ENCODE peak calls at places on chromosomes 3 and 15, in five cellular contexts. M is epithelial cell of proximal tubule, U is nephron progenitor cell, Y is keratinocyte, I is posterior cingulate gyrus. A is an unnamed sample.

GRCh38 chr3:38334656-38335055 is 11.9 kb upstream of the XYLB start:
- DNase-seq in M (no peak), U (no peak), Y (no peak), I (no peak), A (no peak)

GRCh38 chr15:66565731-66566130 is at the start of gene LCTL:
- DNase-seq in M (no peak), U (peak; percentile 47), Y (no peak), I (peak; percentile 22), A (no peak)

GRCh38 chr3:115901008-115901407 is 277.7 kb downstream of the GAP43 start:
- DNase-seq in M (no peak), U (no peak), Y (no peak), I (no peak), A (no peak)

GRCh38 chr15:29268706-29269484 is 727 bp downstream of the NSMCE3 start:
- DNase-seq in M (no peak), U (no peak), Y (no peak), I (peak; percentile 21), A (no peak)

GRCh38 chr3:34998905-34999304 is 640.4 kb upstream of the ARPP21 start:
- DNase-seq in M (no peak), U (no peak), Y (no peak), I (no peak), A (no peak)

GRCh38 chr3:122406198-122406597 is 9.7 kb downstream of the WDR5B start:
- DNase-seq in M (no peak), U (no peak), Y (no peak), I (no peak), A (no peak)

GRCh38 chr15:24878153-24878552 is 76.6 kb upstream of the SNRPN start:
- DNase-seq in M (no peak), U (no peak), Y (no peak), I (peak; percentile 51), A (peak; percentile 1)

GRCh38 chr3:194386610-194387009 is 12.5 kb downstream of the GP5 start:
- DNase-seq in M (no peak), U (no peak), Y (no peak), I (no peak), A (no peak)

GRCh38 chr15:45641374-45641778 is 6.5 kb downstream of the SQOR start:
- DNase-seq in M (peak; percentile 98), U (no peak), Y (no peak), I (no peak), A (peak; percentile 83)

GRCh38 chr3:67685499-67685898 is 31.1 kb upstream of the SUCLG2 start:
- DNase-seq in M (no peak), U (no peak), Y (no peak), I (no peak), A (no peak)

GRCh38 chr3:83317605-83318004 is 1556.2 kb upstream of the GBE1 start:
- DNase-seq in M (no peak), U (no peak), Y (no peak), I (no peak), A (no peak)

GRCh38 chr3:129344540-129345220 is 66.0 kb downstream of the HMCES start:
- DNase-seq in M (no peak), U (peak; percentile 57), Y (no peak), I (no peak), A (no peak)

GRCh38 chr15:78873796-78874761 is 1.4 kb downstream of the MORF4L1 start:
- DNase-seq in M (no peak), U (no peak), Y (no peak), I (no peak), A (no peak)

GRCh38 chr15:94312946-94313345 is 81.6 kb downstream of the MCTP2 start:
- DNase-seq in M (no peak), U (no peak), Y (no peak), I (no peak), A (no peak)

GRCh38 chr3:111534701-111535100 is 7.3 kb upstream of the CD96 start:
- DNase-seq in M (peak; percentile 36), U (no peak), Y (no peak), I (no peak), A (peak; percentile 25)

GRCh38 chr3:78274475-78275065 is 1234.7 kb downstream of the ROBO2 start:
- DNase-seq in M (no peak), U (no peak), Y (no peak), I (no peak), A (no peak)

GRCh38 chr15:95606551-95606950 is 723.9 kb upstream of the NR2F2 start:
- DNase-seq in M (no peak), U (no peak), Y (no peak), I (no peak), A (no peak)

GRCh38 chr3:18410205-18410604 is 14.9 kb downstream of the SATB1 start:
- DNase-seq in M (no peak), U (no peak), Y (no peak), I (no peak), A (no peak)

A was measured in kidney epithelial cell.